ENCODE peak calls at places on chromosomes 5 and 9, in five cellular contexts. G is stomach, K is upper lobe of left lung, J is HCT116, B is hepatocyte. L is an unnamed sample.

GRCh38 chr5:91373016-91373415 is 10.1 kb downstream of the ARRDC3 start:
- DNase-seq in B (no peak), J (no peak), K (no peak), G (no peak), L (no peak)

GRCh38 chr9:20694248-20694647 is 10.2 kb downstream of the FOCAD start:
- DNase-seq in G (no peak), K (no peak), B (no peak), J (no peak), L (no peak)

GRCh38 chr5:4879693-4880303 is 260.3 kb upstream of the ADAMTS16 start:
- DNase-seq in J (peak; percentile 39), K (peak; percentile 66), G (peak; percentile 81), B (peak; percentile 84), L (no peak)

GRCh38 chr9:108511200-108511756 is 344.5 kb downstream of the ACTL7B start:
- DNase-seq in B (no peak), J (no peak), K (no peak), G (no peak), L (no peak)

GRCh38 chr5:175464414-175465233 is 13.7 kb upstream of the SFXN1 start:
- DNase-seq in J (peak; percentile 41), G (peak; percentile 51), K (no peak), B (peak; percentile 73), L (peak; percentile 26)

GRCh38 chr5:89277791-89278190 is 394.8 kb upstream of the MEF2C start:
- DNase-seq in G (no peak), J (no peak), B (no peak), K (no peak), L (no peak)

GRCh38 chr5:152688561-152689274 is 283.6 kb upstream of the NMUR2 start:
- DNase-seq in K (peak; percentile 33), B (peak; percentile 61), G (no peak), J (no peak), L (no peak)

GRCh38 chr5:175104682-175105081 is 339.3 kb downstream of the DRD1 start:
- DNase-seq in B (no peak), G (no peak), K (no peak), J (no peak), L (no peak)

DNA sequence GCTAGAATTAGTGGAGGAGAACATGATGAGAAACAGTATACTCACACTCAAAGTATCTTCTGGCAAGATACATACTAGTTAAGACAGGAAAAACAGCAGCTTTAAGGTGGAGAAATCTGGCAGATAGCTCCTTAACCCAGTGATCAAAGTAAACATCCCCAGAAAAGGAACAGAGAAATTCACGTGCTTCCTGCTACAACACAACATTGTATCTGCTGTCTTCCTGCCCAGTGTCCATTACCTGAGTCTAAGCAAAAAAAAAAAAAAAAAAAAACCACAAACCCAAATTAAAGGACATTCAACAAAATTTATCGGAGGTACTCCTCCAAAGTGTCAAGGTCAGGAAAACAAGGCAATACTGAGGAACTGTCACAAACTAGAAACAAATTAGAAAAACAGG is 38.3 kb downstream of the ROR2 start:
- DNase-seq in K (no peak), B (no peak), J (no peak), G (no peak), L (no peak)
- H3K4me1 ChIP-seq in K (no peaks in the 10 kb centered on the region), B (peaks cover 22% of the 10 kb centered on the region), J (no peaks in the 10 kb centered on the region), G (peaks cover 59% of the 10 kb centered on the region), L (no peaks in the 10 kb centered on the region)

DNA sequence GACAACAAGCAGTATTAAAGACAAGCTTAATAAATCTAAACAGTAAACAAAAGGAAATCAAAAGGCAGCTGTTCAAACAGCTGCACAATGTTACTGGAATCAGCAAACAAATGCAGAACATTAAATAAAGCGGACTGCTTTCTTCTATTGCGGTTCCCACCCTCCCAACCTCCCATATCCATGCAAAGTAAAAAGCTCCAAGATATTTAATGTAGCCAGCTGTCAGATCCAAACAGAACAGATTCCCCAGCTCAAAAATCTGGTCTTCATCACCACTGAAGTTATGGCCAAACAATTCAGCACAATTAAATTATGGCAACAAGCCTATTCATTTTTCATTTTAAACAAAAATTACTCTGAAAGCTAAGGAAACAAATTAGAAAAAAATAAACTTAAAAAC is 75.9 kb downstream of the SLC38A9 start:
- DNase-seq in K (no peak), B (no peak), G (no peak), J (no peak), L (no peak)
- H3K4me1 ChIP-seq in K (peaks cover 44% of the 10 kb centered on the region), B (peaks cover 35% of the 10 kb centered on the region), G (peaks cover 63% of the 10 kb centered on the region), J (no peaks in the 10 kb centered on the region), L (no peaks in the 10 kb centered on the region)

GRCh38 chr5:139634541-139634940 is 13.6 kb upstream of the CXXC5 start:
- DNase-seq in G (no peak), K (no peak), B (no peak), J (no peak), L (no peak)

GRCh38 chr5:139633295-139634027 is 14.7 kb upstream of the CXXC5 start:
- DNase-seq in B (peak; percentile 85), J (no peak), K (peak; percentile 78), G (peak; percentile 71), L (peak; percentile 29)

GRCh38 chr5:139635606-139636206 is 12.4 kb upstream of the CXXC5 start:
- DNase-seq in G (peak; percentile 83), J (no peak), B (peak; percentile 78), K (peak; percentile 95), L (no peak)

GRCh38 chr5:139635191-139635590 is 13.0 kb upstream of the CXXC5 start:
- DNase-seq in J (no peak), B (no peak), G (no peak), K (no peak), L (no peak)

DNA sequence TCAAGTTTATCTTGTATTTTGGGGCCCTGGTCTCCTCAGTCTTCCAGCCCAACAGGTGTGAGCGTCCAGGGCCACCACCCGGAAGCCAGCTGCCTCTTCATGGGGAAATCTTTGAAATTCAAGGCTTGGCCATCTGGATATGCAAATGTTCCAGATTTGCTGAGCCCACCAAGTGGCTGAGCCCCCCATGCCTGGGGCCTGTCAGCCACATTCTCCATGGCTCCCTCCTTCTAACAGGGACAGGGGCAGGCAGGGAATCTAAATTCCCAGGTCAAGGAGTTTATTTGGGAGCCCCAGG is 14.2 kb upstream of the CXXC5 start:
- DNase-seq in G (peak; percentile 13), K (no peak), B (no peak), J (no peak), L (no peak)
- H3K4me1 ChIP-seq in G (peaks cover 50% of the 10 kb centered on the region), K (peaks cover 36% of the 10 kb centered on the region), B (peaks cover 30% of the 10 kb centered on the region), J (peaks cover 34% of the 10 kb centered on the region), L (peaks cover 22% of the 10 kb centered on the region)

DNA sequence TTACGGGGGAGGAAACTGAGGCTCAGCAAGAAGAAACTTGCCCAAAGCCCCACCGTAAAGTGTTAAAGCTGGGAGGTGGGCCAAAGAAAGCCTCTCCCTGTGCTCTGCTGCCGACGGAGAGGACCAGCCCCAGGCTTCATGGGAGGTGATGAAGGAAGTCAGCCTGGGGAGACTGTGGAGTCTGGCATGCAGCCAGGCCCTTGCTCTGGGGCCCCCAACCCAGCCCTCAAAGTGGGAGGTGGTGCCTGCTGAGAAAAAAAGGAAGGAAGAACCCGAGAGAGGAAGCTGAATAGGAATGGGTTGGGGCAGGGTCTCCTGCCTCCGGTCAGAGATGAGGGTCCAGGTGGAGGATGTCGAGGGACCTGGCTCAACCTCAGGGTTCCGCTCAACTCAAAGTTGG is 3.8 kb downstream of the RNF44 start:
- DNase-seq in G (no peak), K (peak; percentile 57), J (no peak), B (no peak), L (no peak)
- H3K4me1 ChIP-seq in G (peaks cover 68% of the 10 kb centered on the region), K (peaks cover 53% of the 10 kb centered on the region), J (peaks cover 9% of the 10 kb centered on the region), B (peaks cover 35% of the 10 kb centered on the region), L (peaks cover 70% of the 10 kb centered on the region)

L was measured in effector memory CD4-positive, alpha-beta T cell.